ENCODE peak calls at places on chromosomes 2 and 18, in five cellular contexts. A is NCI-H524; J is CD8-positive, alpha-beta memory T cell; I is left colon; K is stimulated activated CD8-positive, alpha-beta memory T cell treated with anti-CD3 and anti-CD28 coated beads, Interleukin-7, amount 100 ng/mL, for 4 hours. E is an unnamed sample.
A peak's percentile ranks its signal among the peaks of the same experiment; 100 is the strongest.

GRCh38 chr18:29181151-29181901 is 1004.4 kb upstream of the CDH2 start:
- DNase-seq in A (no peak), J (no peak), I (no peak), K (no peak), E (peak; percentile 88)

GRCh38 chr2:44479127-44479887 is 117.6 kb downstream of the CAMKMT start:
- DNase-seq in A (peak; percentile 77), J (no peak), I (no peak), K (no peak), E (peak; percentile 72)

GRCh38 chr2:18520605-18521031 is 39.8 kb downstream of the RDH14 start:
- DNase-seq in A (peak; percentile 71), J (peak; percentile 62), I (peak; percentile 49), K (peak; percentile 45), E (peak; percentile 42)

GRCh38 chr2:212021947-212022346 is 516.7 kb downstream of the ERBB4 start:
- DNase-seq in A (no peak), J (no peak), I (no peak), K (no peak), E (peak; percentile 87)

GRCh38 chr18:49677762-49678398 is 116.0 kb downstream of the LIPG start:
- DNase-seq in A (no peak), J (no peak), I (peak; percentile 64), K (no peak), E (no peak)

GRCh38 chr2:159710601-159711180 is 1.6 kb upstream of the MARCHF7 start:
- DNase-seq in A (no peak), J (no peak), I (no peak), K (no peak), E (no peak)

GRCh38 chr2:27752551-27753237 is 18.8 kb upstream of the MRPL33 start:
- DNase-seq in A (no peak), J (no peak), I (peak; percentile 50), K (no peak), E (no peak)

GRCh38 chr18:70421471-70421870 is 132.6 kb downstream of the SOCS6 start:
- DNase-seq in A (no peak), J (no peak), I (no peak), K (no peak), E (no peak)

GRCh38 chr18:49460958-49461601 is 635 bp upstream of the DYM start:
- DNase-seq in A (no peak), J (no peak), I (no peak), K (no peak), E (peak; percentile 32)

GRCh38 chr2:67898605-67899004 is 164.2 kb downstream of the C1D start:
- DNase-seq in A (no peak), J (no peak), I (no peak), K (no peak), E (no peak)

E was measured in HS-5.